ENCODE peak calls at places on chromosome 20, in ten cellular contexts. O is neural progenitor cell; U is heart right ventricle; Y is foreskin fibroblast; S is effector memory CD4-positive, alpha-beta T cell; C is adrenal gland; Q is CD8-positive, alpha-beta T cell; X is MM.1S; D is left ventricle myocardium inferior; H is IMR-90. K is an unnamed sample.

GRCh38 chr20:58092871-58093270 is 135.6 kb downstream of the ANKRD60 start:
- DNase-seq in O (no peak), U (no peak), Y (no peak), S (no peak), C (no peak), Q (no peak), X (no peak), D (no peak), H (no peak), K (no peak)

GRCh38 chr20:4272225-4272624 is 256.9 kb upstream of the RNF24 start:
- DNase-seq in O (no peak), U (no peak), Y (peak), S (no peak), C (no peak), Q (no peak), X (no peak), D (no peak), H (no peak), K (no peak)

GRCh38 chr20:11993886-11994466 is 76.3 kb downstream of the BTBD3 start:
- DNase-seq in O (no peak), U (no peak), Y (no peak), S (no peak), C (no peak), Q (no peak), X (peak), D (no peak), H (no peak), K (no peak)

GRCh38 chr20:64196831-64197418 is 32.7 kb downstream of the MYT1 start:
- DNase-seq in O (no peak), U (no peak), Y (no peak), S (no peak), C (no peak), Q (no peak), X (no peak), D (no peak), H (no peak), K (no peak)

GRCh38 chr20:13029687-13030510 is 21.1 kb downstream of the SPTLC3 start:
- DNase-seq in O (no peak), U (no peak), Y (peak), S (no peak), C (peak), Q (no peak), X (no peak), D (no peak), H (peak), K (peak)

GRCh38 chr20:33079267-33079666 is at the start of gene BPIFB4:
- DNase-seq in O (no peak), U (no peak), Y (no peak), S (no peak), C (no peak), Q (no peak), X (no peak), D (no peak), H (no peak), K (no peak)

GRCh38 chr20:10487354-10488115 is 52.4 kb downstream of the SLX4IP start:
- DNase-seq in O (no peak), U (no peak), Y (peak), S (no peak), C (peak), Q (no peak), X (no peak), D (no peak), H (peak), K (peak)

GRCh38 chr20:47225458-47225857 is 131.0 kb downstream of the ZMYND8 start:
- DNase-seq in O (no peak), U (no peak), Y (no peak), S (no peak), C (no peak), Q (no peak), X (no peak), D (no peak), H (no peak), K (no peak)

GRCh38 chr20:52217689-52218395 is 26.3 kb upstream of the ZFP64 start:
- DNase-seq in O (peak), U (no peak), Y (no peak), S (no peak), C (no peak), Q (no peak), X (peak), D (no peak), H (no peak), K (no peak)

GRCh38 chr20:34249291-34249690 is 8.1 kb downstream of the ASIP start:
- DNase-seq in O (no peak), U (no peak), Y (peak), S (no peak), C (no peak), Q (no peak), X (peak), D (no peak), H (peak), K (no peak)

GRCh38 chr20:53870426-53871199 is 199.8 kb downstream of the BCAS1 start:
- DNase-seq in O (no peak), U (no peak), Y (no peak), S (no peak), C (no peak), Q (no peak), X (peak), D (no peak), H (no peak), K (no peak)

GRCh38 chr20:15656124-15656523 is 917.1 kb downstream of the KIF16B start:
- DNase-seq in O (no peak), U (no peak), Y (no peak), S (no peak), C (no peak), Q (no peak), X (no peak), D (no peak), H (peak), K (no peak)

GRCh38 chr20:47315339-47315662 is 41.2 kb downstream of the ZMYND8 start:
- DNase-seq in O (peak), U (no peak), Y (peak), S (no peak), C (no peak), Q (no peak), X (no peak), D (no peak), H (peak), K (peak)

GRCh38 chr20:53774487-53775203 is 181.0 kb upstream of the ZNF217 start:
- DNase-seq in O (no peak), U (no peak), Y (peak), S (no peak), C (no peak), Q (no peak), X (no peak), D (no peak), H (peak), K (peak)

GRCh38 chr20:38473353-38473795 is 731 bp downstream of the RALGAPB start:
- DNase-seq in O (peak), U (no peak), Y (peak), S (no peak), C (peak), Q (no peak), X (peak), D (no peak), H (no peak), K (no peak)

GRCh38 chr20:46361386-46361785 is 45.0 kb downstream of the ELMO2 start:
- DNase-seq in O (no peak), U (no peak), Y (no peak), S (peak), C (no peak), Q (no peak), X (no peak), D (no peak), H (no peak), K (no peak)

GRCh38 chr20:36700438-36700837 is 45.5 kb downstream of the NDRG3 start:
- DNase-seq in O (no peak), U (no peak), Y (no peak), S (no peak), C (no peak), Q (no peak), X (no peak), D (no peak), H (no peak), K (no peak)

GRCh38 chr20:23231561-23232218 is 118.9 kb upstream of the NXT1 start:
- DNase-seq in O (no peak), U (no peak), Y (peak), S (no peak), C (no peak), Q (no peak), X (no peak), D (no peak), H (peak), K (no peak)

GRCh38 chr20:54140927-54141566 is 32.7 kb downstream of the CYP24A1 start:
- DNase-seq in O (no peak), U (no peak), Y (no peak), S (no peak), C (no peak), Q (no peak), X (no peak), D (no peak), H (peak), K (peak)

GRCh38 chr20:23407770-23408467 is 13.4 kb downstream of the NAPB start:
- DNase-seq in O (no peak), U (no peak), Y (no peak), S (no peak), C (no peak), Q (no peak), X (no peak), D (no peak), H (no peak), K (no peak)

GRCh38 chr20:46021361-46022359 is 7.4 kb upstream of the SLC12A5 start:
- DNase-seq in O (peak), U (no peak), Y (no peak), S (peak), C (peak), Q (no peak), X (peak), D (no peak), H (no peak), K (no peak)

GRCh38 chr20:653590-654426 is 808 bp upstream of the SRXN1 start:
- DNase-seq in O (no peak), U (no peak), Y (no peak), S (no peak), C (peak), Q (no peak), X (no peak), D (no peak), H (no peak), K (no peak)

GRCh38 chr20:22827916-22828315 is 207.2 kb upstream of the SSTR4 start:
- DNase-seq in O (no peak), U (no peak), Y (no peak), S (no peak), C (no peak), Q (no peak), X (no peak), D (no peak), H (no peak), K (peak)

GRCh38 chr20:46206025-46206424 is 87.9 kb downstream of the CD40 start:
- DNase-seq in O (no peak), U (no peak), Y (peak), S (no peak), C (peak), Q (no peak), X (no peak), D (peak), H (peak), K (peak)

GRCh38 chr20:38141889-38142494 is 23.1 kb downstream of the TGM2 start:
- DNase-seq in O (no peak), U (no peak), Y (no peak), S (no peak), C (no peak), Q (no peak), X (no peak), D (no peak), H (no peak), K (no peak)

GRCh38 chr20:34920055-34920454 is 35.6 kb downstream of the GSS start:
- DNase-seq in O (no peak), U (no peak), Y (no peak), S (no peak), C (no peak), Q (no peak), X (no peak), D (no peak), H (no peak), K (no peak)

GRCh38 chr20:61719691-61720347 is 345.9 kb downstream of the TAF4 start:
- DNase-seq in O (peak), U (no peak), Y (no peak), S (peak), C (no peak), Q (peak), X (no peak), D (no peak), H (no peak), K (no peak)

GRCh38 chr20:51120438-51120837 is 97.5 kb upstream of the KCNG1 start:
- DNase-seq in O (no peak), U (no peak), Y (no peak), S (no peak), C (no peak), Q (no peak), X (no peak), D (no peak), H (no peak), K (no peak)
- H3K4me3 ChIP-seq in O (no peak), U (no peak), Y (no peak), S (no peak), C (no peak), Q (no peak), X (no peak), D (no peak), H (no peak), K (no peak)

DNA sequence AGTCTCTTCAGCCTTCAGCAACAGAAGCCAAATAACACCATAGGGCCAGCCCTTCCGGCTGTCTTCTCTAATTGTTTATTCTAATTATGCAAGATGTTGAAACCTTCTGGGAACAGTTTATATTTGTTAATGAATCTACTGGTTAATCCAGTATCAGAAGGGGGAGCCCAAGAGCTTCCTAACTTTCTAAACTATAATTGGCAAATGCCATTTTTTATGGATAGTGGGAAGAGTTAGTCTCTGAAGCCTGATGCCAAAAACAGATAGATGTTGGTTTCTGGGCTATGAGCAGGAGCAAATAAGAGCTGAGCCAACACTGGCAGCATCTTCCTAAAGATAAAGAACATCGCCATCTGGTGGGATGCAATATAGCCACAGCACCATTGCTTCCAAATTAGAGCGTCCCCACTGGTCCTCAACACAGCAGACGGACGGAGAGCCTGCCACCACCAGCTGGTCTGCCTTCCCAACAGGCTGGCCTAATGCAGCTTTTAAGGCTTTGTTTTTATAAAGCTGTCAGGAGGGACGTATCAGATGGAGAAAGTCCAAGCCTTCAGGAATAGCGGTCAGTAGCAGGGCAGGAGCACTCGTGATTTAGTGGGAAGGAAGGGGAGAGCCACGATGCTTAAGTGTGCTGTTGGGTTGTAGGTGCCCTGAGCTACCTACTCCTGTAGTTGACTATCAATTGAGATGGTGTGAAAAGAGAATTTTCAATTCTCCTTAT is 118.8 kb downstream of the RALGAPA2 start:
- DNase-seq in O (peak), U (no peak), Y (peak), S (no peak), C (peak), Q (no peak), X (peak), D (no peak), H (peak), K (peak)
- H3K4me3 ChIP-seq in O (no peak), U (no peak), Y (no peak), S (no peak), C (no peak), Q (no peak), X (no peak), D (no peak), H (no peak), K (no peak)

DNA sequence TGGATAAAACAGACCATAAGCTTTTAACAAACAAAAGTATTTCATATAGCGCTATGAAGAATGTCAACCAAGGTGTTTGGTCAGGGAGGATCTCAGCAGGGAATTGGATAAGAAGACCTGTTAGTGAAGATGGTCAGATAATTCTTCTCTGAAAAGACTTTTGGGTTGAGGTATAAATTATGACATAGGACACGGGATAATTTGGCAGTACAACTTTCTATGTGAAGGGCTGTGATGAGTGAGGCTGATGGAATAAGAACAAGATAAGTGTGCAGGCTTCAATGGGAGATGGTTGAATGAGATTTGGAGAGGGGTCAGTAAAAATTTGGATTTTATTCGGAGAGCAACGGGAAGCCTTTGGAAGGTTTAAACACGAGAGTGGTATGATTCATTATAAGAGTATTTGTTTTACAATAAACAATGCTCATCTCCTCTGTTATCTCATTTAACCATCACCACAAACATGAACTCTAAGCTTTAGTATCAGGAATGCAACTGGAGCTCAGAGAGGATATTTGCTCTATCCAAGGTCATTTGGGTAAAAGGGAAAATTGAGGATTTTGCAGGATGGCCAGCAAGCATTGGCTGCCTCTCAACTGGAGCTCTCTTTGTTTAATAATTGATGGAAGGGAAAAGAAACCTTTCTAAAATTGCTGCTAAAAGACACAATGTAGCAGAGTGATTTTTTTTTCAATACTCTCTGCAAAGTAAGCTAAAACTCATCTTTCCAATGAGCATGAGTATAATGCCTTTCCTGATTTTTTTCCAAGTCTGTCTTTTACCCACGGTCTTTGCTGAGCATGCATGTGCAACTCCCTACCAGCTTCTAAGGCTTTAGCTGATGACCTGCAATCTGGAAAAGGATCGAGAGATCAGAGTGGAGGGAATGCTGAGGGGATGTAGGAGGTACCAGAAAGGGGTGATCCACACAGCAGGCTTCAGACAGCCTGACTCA is 534.0 kb downstream of the CBLN4 start:
- DNase-seq in O (no peak), U (no peak), Y (no peak), S (no peak), C (no peak), Q (no peak), X (no peak), D (no peak), H (no peak), K (no peak)
- H3K4me3 ChIP-seq in O (no peak), U (no peak), Y (no peak), S (no peak), C (no peak), Q (no peak), X (no peak), D (no peak), H (no peak), K (no peak)

DNA sequence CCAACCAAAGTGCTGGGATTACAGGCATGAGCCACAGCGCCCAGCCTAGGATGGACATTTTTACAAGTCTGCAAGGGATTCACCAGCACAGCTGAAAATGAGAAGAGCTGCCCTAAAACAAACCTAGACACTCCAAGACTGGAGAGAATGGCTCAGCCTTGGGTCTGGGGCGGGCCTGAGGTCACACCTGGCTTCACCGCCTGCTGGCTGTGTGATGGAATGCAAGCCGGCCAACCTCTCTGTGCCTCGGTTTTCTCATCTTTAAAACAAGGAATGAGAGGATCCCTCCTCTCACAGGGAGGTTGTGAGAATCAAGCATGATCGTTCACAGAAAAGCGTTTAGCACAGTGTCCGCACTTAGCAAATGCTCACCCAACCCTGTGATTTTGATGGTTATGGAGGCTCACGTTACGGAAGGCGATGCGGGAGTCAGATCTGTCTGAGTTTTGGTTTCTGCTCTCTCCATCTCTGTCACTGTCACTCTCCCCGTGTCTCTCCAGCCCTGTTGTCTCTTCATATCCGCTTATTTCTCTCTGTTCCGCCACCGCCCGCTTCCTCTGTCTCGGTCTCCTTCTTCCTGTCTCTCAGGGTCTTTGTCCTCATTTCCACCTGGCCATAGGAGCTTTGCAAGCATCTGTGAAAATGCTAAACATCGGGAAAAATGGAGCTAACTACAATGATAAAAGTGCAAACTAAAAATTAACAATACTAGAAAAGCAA is 47.6 kb downstream of the CEBPB start:
- DNase-seq in O (no peak), U (no peak), Y (no peak), S (no peak), C (no peak), Q (no peak), X (no peak), D (no peak), H (no peak), K (no peak)
- H3K4me3 ChIP-seq in O (no peak), U (no peak), Y (no peak), S (no peak), C (no peak), Q (no peak), X (no peak), D (no peak), H (no peak), K (no peak)

DNA sequence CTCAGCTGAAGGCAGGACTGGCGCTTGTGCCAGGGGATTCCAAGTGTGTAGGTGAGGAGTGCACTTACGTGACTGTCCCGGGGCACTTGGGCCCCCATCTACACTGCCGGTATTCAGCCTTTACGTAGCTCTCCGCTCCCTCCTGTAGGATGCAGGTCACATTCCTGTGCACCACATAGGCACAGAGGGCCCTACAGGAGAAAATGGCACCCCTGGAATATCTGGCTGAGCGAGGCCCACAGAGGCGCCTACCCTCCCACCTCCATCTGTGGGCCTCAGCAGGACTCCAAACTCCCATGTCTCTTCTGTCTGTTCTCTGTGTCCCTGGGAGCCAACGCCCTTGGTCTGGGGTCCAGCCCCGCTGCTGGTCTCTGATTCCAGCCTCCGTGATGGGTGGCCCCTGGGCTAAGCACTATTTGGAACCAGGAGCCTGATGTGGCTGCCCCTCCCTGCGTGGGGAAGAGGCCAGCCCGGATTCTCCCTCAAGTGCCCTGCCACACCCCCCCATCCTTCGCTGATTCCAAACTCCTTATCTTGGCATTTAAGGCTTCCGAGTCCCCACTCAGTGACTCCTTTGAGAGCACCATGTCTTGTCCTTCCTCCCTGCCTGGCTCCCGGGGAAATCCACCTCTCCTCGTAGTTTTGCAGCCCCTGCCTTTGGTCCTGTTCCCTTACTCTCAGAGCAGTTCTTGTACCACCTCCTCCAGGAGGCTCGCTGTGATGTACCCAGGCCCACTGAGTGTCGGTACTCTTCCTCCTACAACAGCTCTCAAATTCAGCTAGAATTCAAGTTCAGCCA is 1.5 kb downstream of the EMILIN3 start:
- DNase-seq in O (no peak), U (no peak), Y (no peak), S (no peak), C (no peak), Q (no peak), X (no peak), D (no peak), H (no peak), K (no peak)
- H3K4me3 ChIP-seq in O (peak), U (peak), Y (no peak), S (no peak), C (no peak), Q (no peak), X (no peak), D (peak), H (no peak), K (no peak)

GRCh38 chr20:43778375-43778774 is 51.6 kb upstream of the GTSF1L start:
- DNase-seq in O (no peak), U (no peak), Y (no peak), S (no peak), C (no peak), Q (no peak), X (no peak), D (no peak), H (no peak), K (no peak)
- H3K4me3 ChIP-seq in O (no peak), U (no peak), Y (no peak), S (no peak), C (no peak), Q (no peak), X (no peak), D (no peak), H (no peak), K (no peak)

K was measured in bronchial epithelial cell.